ENCODE peak calls at places on chromosomes 2 and 18, in five cellular contexts. M is HepG2, F is H1, H is GM12878, P is K562. A is an unnamed sample.

GRCh38 chr2:224104668-224105386 is 65.7 kb upstream of the SERPINE2 start:
- DNase-seq in M (peak), F (no peak), H (no peak), P (no peak), A (no peak)

GRCh38 chr2:105518897-105519296 is 120.0 kb upstream of the FHL2 start:
- DNase-seq in M (peak), F (no peak), H (no peak), P (no peak), A (peak)

GRCh38 chr2:232008907-232009638 is 47.6 kb downstream of the DIS3L2 start:
- DNase-seq in M (no peak), F (no peak), H (no peak), P (no peak), A (no peak)

GRCh38 chr2:233288663-233289062 is 19.0 kb upstream of the SAG start:
- DNase-seq in M (no peak), F (no peak), H (no peak), P (no peak), A (peak)

GRCh38 chr2:173021939-173022371 is 53.7 kb upstream of the MAP3K20 start:
- DNase-seq in M (peak), F (no peak), H (no peak), P (no peak), A (no peak)

GRCh38 chr18:62183578-62184195 is 3.2 kb downstream of the PIGN start:
- DNase-seq in M (peak), F (no peak), H (no peak), P (peak), A (peak)

GRCh38 chr18:49723648-49724180 is 89.6 kb downstream of the ACAA2 start:
- DNase-seq in M (peak), F (no peak), H (peak), P (no peak), A (no peak)

GRCh38 chr2:54977149-54977548 is 73.1 kb downstream of the RTN4 start:
- DNase-seq in M (no peak), F (no peak), H (peak), P (no peak), A (no peak)

GRCh38 chr2:225379861-225380260 is 19.6 kb upstream of the NYAP2 start:
- DNase-seq in M (no peak), F (no peak), H (no peak), P (no peak), A (peak)

GRCh38 chr2:241997017-241997416 is 127.5 kb downstream of the RTP5 start:
- DNase-seq in M (no peak), F (no peak), H (no peak), P (no peak), A (no peak)
- TF ChIP-seq JUND in M (no peak), F (no peak), H (no peak), P (no peak), A (no peak)

GRCh38 chr18:27752944-27753343 is 424.0 kb downstream of the CDH2 start:
- DNase-seq in M (no peak), F (no peak), H (no peak), P (no peak), A (no peak)
- TF ChIP-seq JUND in M (no peak), F (no peak), H (no peak), P (no peak), A (no peak)

GRCh38 chr2:234480337-234480736 is 16.5 kb downstream of the ARL4C start:
- DNase-seq in M (no peak), F (no peak), H (no peak), P (no peak), A (no peak)

GRCh38 chr2:234479465-234479864 is 17.4 kb downstream of the ARL4C start:
- DNase-seq in M (no peak), F (no peak), H (no peak), P (no peak), A (no peak)

GRCh38 chr2:234481301-234481700 is 15.6 kb downstream of the ARL4C start:
- DNase-seq in M (no peak), F (no peak), H (no peak), P (no peak), A (no peak)

GRCh38 chr2:234482807-234483206 is 14.1 kb downstream of the ARL4C start:
- DNase-seq in M (no peak), F (no peak), H (no peak), P (no peak), A (no peak)

GRCh38 chr2:234483568-234484251 is 13.2 kb downstream of the ARL4C start:
- DNase-seq in M (no peak), F (no peak), H (peak), P (no peak), A (no peak)
- TF ChIP-seq JUND in M (no peak), F (no peak), H (no peak), P (no peak), A (no peak)

DNA sequence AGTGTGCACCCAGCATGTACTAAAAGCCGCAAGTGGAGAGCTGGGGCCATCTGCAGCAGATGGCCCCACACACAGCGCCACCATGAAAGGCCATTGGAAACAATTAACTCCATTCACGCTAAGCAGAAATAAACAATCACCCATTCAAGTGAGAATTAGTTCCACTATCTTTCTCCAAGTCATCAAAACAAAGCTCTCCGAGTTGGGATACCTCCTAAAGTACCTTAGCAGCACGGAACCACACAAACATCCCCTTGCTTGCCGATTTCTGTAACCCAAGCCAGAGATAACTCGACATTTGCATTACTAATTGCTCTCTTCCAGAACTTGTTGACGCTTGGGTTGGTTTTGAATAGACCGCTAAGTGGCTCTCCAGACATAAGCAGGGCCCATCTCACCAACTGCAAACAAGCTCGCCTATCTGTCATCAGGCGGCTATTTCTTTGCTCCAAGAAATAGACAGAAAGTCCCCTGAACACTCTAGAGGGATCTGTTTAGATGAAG is 840.6 kb upstream of the SALL3 start:
- DNase-seq in M (no peak), F (peak), H (no peak), P (no peak), A (no peak)
- TF ChIP-seq JUND in M (no peak), F (no peak), H (no peak), P (no peak), A (no peak)

GRCh38 chr2:174059178-174059874 is 94.2 kb upstream of the SP3 start:
- DNase-seq in M (peak), F (no peak), H (no peak), P (peak), A (no peak)
- TF ChIP-seq JUND in M (no peak), F (no peak), H (no peak), P (peak), A (no peak)

DNA sequence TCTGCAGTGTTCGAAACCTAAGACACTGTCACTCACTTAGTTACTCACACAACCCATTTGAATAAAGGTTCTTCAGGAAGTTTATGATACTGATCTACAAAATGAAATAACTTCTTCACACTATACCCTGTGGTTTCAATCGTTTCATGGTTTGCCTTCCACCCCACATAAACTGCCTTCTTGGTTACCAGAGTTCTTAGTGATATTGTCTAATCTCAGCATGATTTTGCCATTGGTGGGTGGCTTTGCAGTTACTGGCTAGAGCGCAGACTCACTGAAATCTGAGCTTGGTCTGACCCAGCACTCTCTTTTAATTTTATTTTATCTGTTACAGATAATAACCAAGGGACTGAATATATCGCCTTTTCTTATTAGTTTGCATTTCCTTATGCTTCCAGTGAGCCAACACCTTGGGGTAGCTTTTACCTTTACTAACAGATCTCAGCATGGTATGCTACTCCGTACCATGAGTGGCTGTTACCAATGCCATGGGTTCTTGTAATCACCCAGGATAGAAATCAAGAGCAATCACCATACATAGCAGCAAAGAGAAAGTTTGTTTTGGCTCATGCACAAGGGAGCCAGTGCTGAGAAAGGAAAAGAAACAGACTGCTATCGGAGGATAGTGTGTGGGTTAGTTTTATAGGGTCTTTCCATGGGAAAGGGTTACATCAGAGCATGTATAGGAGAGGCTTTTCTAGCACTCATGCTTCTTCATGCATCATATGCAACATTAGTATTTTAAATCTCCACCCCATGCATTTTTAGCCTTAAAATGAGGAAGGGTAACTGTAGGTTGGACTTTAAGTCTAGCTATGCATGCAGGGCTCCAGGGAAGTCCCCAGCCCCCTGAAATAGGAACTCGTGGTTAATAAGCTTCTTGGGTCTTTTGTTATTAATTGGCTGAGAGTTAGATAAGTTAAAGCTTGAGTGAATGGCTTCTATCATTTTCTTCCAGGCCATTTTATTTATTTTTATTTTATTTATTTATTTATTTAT is 33.3 kb downstream of the ANXA4 start:
- DNase-seq in M (no peak), F (no peak), H (no peak), P (no peak), A (no peak)
- TF ChIP-seq JUND in M (no peak), F (no peak), H (no peak), P (no peak), A (no peak)

GRCh38 chr18:73980289-73980979 is 167.2 kb downstream of the FBXO15 start:
- DNase-seq in M (peak), F (peak), H (no peak), P (no peak), A (peak)
- TF ChIP-seq JUND in M (no peak), F (no peak), H (no peak), P (no peak), A (no peak)

GRCh38 chr2:70094171-70094977 is 7.1 kb downstream of the PCBP1 start:
- DNase-seq in M (peak), F (no peak), H (no peak), P (no peak), A (no peak)
- TF ChIP-seq JUND in M (no peak), F (no peak), H (no peak), P (no peak), A (no peak)

GRCh38 chr2:53755022-53755630 is 12.5 kb upstream of the CHAC2 start:
- DNase-seq in M (no peak), F (no peak), H (no peak), P (no peak), A (no peak)
- TF ChIP-seq JUND in M (no peak), F (no peak), H (no peak), P (no peak), A (no peak)

GRCh38 chr18:44709297-44710117 is 28.8 kb downstream of the SETBP1 start:
- DNase-seq in M (no peak), F (no peak), H (peak), P (no peak), A (no peak)
- TF ChIP-seq JUND in M (no peak), F (no peak), H (peak), P (no peak), A (no peak)